ENCODE peak calls at places on chromosomes 4 and X, in six cellular contexts. W, R, D, H, Y and I are unnamed samples. For H3K9me3, the result is how much of the 10 kb centered on the place peaks cover.

GRCh38 chr4:2280531-2281300 is 18.8 kb upstream of the MXD4 start:
- DNase-seq in W (no peak), R (no peak), D (no peak), H (no peak), Y (no peak), I (no peak)

GRCh38 chrX:109890910-109891502 is 111.9 kb upstream of the TMEM164 start:
- DNase-seq in W (peak), R (peak), D (peak), H (peak), Y (peak), I (peak)

GRCh38 chr4:121236353-121237068 is 72.4 kb upstream of the TNIP3 start:
- DNase-seq in W (no peak), R (no peak), D (no peak), H (no peak), Y (no peak), I (no peak)

GRCh38 chr4:80201326-80202151 is 4.2 kb downstream of the PRDM8 start:
- DNase-seq in W (no peak), R (peak), D (no peak), H (peak), Y (peak), I (no peak)

GRCh38 chr4:89754531-89754930 is 82.4 kb downstream of the SNCA start:
- DNase-seq in W (no peak), R (no peak), D (no peak), H (peak), Y (no peak), I (no peak)

GRCh38 chrX:24148535-24149345 is 789 bp upstream of the ZFX start:
- DNase-seq in W (no peak), R (peak), D (no peak), H (peak), Y (no peak), I (peak)

GRCh38 chr4:182533948-182534347 is 290.7 kb downstream of the TENM3 start:
- DNase-seq in W (no peak), R (peak), D (no peak), H (peak), Y (no peak), I (no peak)

GRCh38 chr4:29153642-29154041 is 1566.5 kb upstream of the PCDH7 start:
- DNase-seq in W (no peak), R (no peak), D (no peak), H (no peak), Y (no peak), I (no peak)

DNA sequence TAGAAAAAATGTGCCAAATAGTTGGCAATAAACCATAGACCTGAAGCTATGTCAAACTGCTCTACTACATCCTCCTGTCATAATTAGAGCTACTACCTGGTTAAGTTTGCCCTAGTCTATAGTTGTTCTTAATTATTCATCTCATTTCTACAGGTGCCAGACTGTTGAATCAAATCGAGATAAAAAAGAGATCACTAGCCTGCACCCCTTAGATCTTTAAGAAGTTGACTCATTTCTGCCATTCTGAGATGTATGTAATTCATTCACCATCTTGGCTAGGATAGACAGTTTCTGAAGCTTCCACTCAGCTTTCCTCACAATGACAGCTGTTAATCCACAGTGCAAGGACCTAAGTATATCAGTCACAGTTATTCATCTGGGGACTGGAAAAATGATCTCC is 452.1 kb upstream of the BOD1L1 start:
- DNase-seq in W (no peak), R (no peak), D (no peak), H (no peak), Y (no peak), I (no peak)
- H3K9me3 ChIP-seq in W (under half), R (under half), D (under half), H (under half), Y (under half), I (under half)

DNA sequence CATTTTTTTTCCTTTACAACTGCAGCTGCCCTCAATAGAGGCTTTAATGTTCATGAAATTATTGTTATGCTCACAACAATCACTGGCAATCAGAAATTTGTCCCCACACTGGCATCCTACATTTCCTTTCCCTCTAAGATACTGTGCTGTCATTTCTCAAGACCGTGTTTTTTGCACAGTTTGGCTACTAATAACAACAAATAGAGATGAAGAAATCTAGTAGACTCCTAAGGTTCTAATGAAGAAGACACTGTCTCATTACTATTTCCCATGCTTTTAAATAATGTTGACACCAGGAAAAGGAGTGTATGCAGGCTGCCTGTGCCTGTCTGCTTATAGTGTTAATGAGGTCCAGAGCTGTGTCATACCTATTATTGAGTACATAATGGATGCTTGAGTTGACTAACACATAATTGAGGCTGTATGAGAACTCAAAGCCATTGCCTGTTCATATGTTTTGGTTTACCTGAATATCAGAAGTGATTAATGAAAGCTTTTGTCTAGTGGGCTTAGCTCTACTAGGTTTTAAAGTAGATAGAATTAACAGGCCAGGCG is 1.5 kb upstream of the EIF4E start:
- DNase-seq in W (no peak), R (no peak), D (no peak), H (no peak), Y (no peak), I (no peak)
- H3K9ac ChIP-seq in W (no peak), R (peak), D (no peak), H (no peak), Y (no peak), I (peak)

DNA sequence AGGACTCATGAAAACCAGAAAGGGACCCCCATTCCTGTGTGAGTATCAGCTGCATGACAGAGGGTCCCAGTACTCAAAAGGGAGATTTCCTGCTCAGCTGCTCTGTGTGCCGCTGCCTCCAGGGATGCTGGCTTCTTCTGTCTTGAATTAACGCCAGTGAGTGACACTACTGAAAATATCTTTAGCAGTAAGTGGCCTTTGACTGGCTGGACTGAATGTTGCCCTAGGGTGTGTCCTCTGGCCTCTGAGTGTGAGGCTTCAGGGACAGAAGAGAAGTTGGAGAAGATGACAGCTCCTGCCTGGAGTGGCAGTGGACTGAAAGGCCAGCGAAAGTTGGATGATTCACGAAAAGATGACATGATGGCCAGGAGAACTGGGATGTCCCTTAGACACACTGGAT is 95.4 kb downstream of the LIMCH1 start:
- DNase-seq in W (no peak), R (no peak), D (no peak), H (no peak), Y (no peak), I (no peak)
- H3K9me3 ChIP-seq in W (under half), R (under half), D (under half), H (under half), Y (under half), I (under half)

GRCh38 chr4:7903686-7904085 is 36.0 kb downstream of the AFAP1 start:
- DNase-seq in W (no peak), R (peak), D (no peak), H (peak), Y (no peak), I (no peak)
- H3K9ac ChIP-seq in W (no peak), R (peak), D (no peak), H (no peak), Y (no peak), I (no peak)

DNA sequence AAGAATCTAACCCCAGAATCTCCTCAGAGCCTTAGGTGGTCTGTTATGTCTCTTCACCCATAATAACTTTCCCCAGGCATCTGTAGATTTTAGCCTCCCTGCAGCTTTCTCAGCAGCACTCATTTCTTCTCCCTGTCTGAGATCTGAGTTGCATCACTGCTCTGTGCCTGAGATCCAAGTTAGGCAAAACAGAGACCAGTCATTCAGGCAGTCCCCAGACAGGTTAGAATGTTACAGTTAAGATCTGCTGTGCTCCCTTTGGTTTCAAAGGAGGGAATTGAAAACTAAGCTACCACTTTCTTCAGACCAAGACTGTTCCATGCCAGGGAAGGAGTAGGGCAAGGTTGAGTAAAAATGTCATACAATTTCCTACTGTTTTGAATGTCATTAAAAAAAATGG is 65.3 kb downstream of the TENT5D start:
- DNase-seq in W (no peak), R (no peak), D (no peak), H (no peak), Y (no peak), I (no peak)
- H3K9me3 ChIP-seq in W (under half), R (under half), D (under half), H (under half), Y (under half), I (under half)

GRCh38 chr4:36241771-36242170 is 2.5 kb downstream of the ARAP2 start:
- DNase-seq in W (no peak), R (no peak), D (no peak), H (peak), Y (no peak), I (no peak)
- H3K9ac ChIP-seq in W (no peak), R (no peak), D (no peak), H (no peak), Y (no peak), I (no peak)

GRCh38 chr4:36237366-36238353 is 6.7 kb downstream of the ARAP2 start:
- DNase-seq in W (no peak), R (no peak), D (no peak), H (no peak), Y (no peak), I (no peak)
- H3K9me3 ChIP-seq in W (under half), R (under half), D (under half), H (under half), Y (under half), I (under half)

DNA sequence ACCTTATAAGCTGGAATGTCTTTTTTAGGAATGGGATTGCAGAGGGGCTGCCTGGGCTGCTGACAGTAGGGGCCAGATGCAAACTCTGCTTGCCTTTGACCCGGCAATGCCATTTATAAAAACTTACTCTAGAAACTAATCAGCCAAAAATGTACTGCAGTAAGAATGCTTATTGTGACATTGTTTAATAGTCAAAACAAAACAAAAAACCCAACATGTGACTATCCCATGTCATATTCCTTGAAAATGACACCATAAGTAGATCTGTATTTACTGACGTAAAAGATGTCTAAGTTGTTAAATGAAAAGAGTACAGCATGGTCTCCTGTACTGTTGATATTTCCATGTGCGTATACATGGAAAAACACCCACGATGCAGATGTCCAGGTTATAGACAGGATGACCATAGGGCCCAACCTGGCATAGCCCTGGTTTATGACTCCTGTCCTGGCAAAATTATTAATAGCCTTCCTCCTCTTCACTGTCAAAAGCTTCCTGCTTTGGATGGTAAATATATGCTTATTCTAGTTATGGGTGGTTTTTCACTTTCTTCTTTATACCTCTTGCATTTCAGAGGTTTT is 138.9 kb downstream of the PTTG2 start:
- DNase-seq in W (no peak), R (no peak), D (no peak), H (peak), Y (no peak), I (no peak)
- H3K9ac ChIP-seq in W (no peak), R (no peak), D (no peak), H (no peak), Y (no peak), I (no peak)